ENCODE peak calls at places on chromosome 2, in ten cellular contexts. One of them, this sample, is unnamed.

GRCh38 chr2:197575987-197576386 is 60.1 kb downstream of the MOB4 start:
- DNase-seq in choroid plexus epithelial cell: peak
- DNase-seq in type B pancreatic cell: no peak
- DNase-seq in psoas muscle: peak
- DNase-seq in breast epithelium: no peak
- DNase-seq in uterus: no peak
- DNase-seq in cardiac muscle cell: no peak
- DNase-seq in CD8-positive, alpha-beta T cell: no peak
- DNase-seq in kidney: no peak
- DNase-seq in progenitor cell of endocrine pancreas: no peak
- DNase-seq in this sample: no peak

GRCh38 chr2:2698182-2699116 is 367.4 kb upstream of the MYT1L start:
- DNase-seq in type B pancreatic cell: no peak
- DNase-seq in progenitor cell of endocrine pancreas: no peak
- DNase-seq in psoas muscle: no peak
- DNase-seq in breast epithelium: no peak
- DNase-seq in kidney: no peak
- DNase-seq in cardiac muscle cell: peak
- DNase-seq in uterus: no peak
- DNase-seq in choroid plexus epithelial cell: peak
- DNase-seq in CD8-positive, alpha-beta T cell: no peak
- DNase-seq in this sample: peak

GRCh38 chr2:234842753-234843152 is 109.1 kb upstream of the SH3BP4 start:
- DNase-seq in CD8-positive, alpha-beta T cell: no peak
- DNase-seq in cardiac muscle cell: no peak
- DNase-seq in uterus: no peak
- DNase-seq in breast epithelium: no peak
- DNase-seq in choroid plexus epithelial cell: no peak
- DNase-seq in type B pancreatic cell: no peak
- DNase-seq in psoas muscle: no peak
- DNase-seq in kidney: no peak
- DNase-seq in progenitor cell of endocrine pancreas: no peak
- DNase-seq in this sample: no peak

GRCh38 chr2:205539603-205540002 is 142.7 kb upstream of the NRP2 start:
- DNase-seq in progenitor cell of endocrine pancreas: no peak
- DNase-seq in breast epithelium: no peak
- DNase-seq in type B pancreatic cell: no peak
- DNase-seq in psoas muscle: no peak
- DNase-seq in cardiac muscle cell: no peak
- DNase-seq in kidney: no peak
- DNase-seq in choroid plexus epithelial cell: no peak
- DNase-seq in uterus: no peak
- DNase-seq in CD8-positive, alpha-beta T cell: no peak
- DNase-seq in this sample: no peak

GRCh38 chr2:210474776-210475175 is 1.8 kb downstream of the LANCL1 start:
- DNase-seq in type B pancreatic cell: no peak
- DNase-seq in choroid plexus epithelial cell: no peak
- DNase-seq in progenitor cell of endocrine pancreas: no peak
- DNase-seq in CD8-positive, alpha-beta T cell: no peak
- DNase-seq in psoas muscle: no peak
- DNase-seq in kidney: no peak
- DNase-seq in uterus: no peak
- DNase-seq in cardiac muscle cell: no peak
- DNase-seq in breast epithelium: no peak
- DNase-seq in this sample: no peak

GRCh38 chr2:54757496-54757895 is 34.0 kb downstream of the EML6 start:
- DNase-seq in kidney: no peak
- DNase-seq in choroid plexus epithelial cell: peak
- DNase-seq in type B pancreatic cell: no peak
- DNase-seq in uterus: no peak
- DNase-seq in breast epithelium: no peak
- DNase-seq in psoas muscle: no peak
- DNase-seq in progenitor cell of endocrine pancreas: no peak
- DNase-seq in cardiac muscle cell: peak
- DNase-seq in CD8-positive, alpha-beta T cell: no peak
- DNase-seq in this sample: no peak

GRCh38 chr2:204890680-204891079 is 345.4 kb downstream of the PARD3B start:
- DNase-seq in choroid plexus epithelial cell: no peak
- DNase-seq in uterus: no peak
- DNase-seq in psoas muscle: no peak
- DNase-seq in kidney: no peak
- DNase-seq in progenitor cell of endocrine pancreas: no peak
- DNase-seq in cardiac muscle cell: no peak
- DNase-seq in breast epithelium: no peak
- DNase-seq in CD8-positive, alpha-beta T cell: no peak
- DNase-seq in type B pancreatic cell: no peak
- DNase-seq in this sample: no peak

GRCh38 chr2:128633501-128633900 is 314.8 kb upstream of the HS6ST1 start:
- DNase-seq in choroid plexus epithelial cell: peak
- DNase-seq in uterus: no peak
- DNase-seq in cardiac muscle cell: no peak
- DNase-seq in breast epithelium: no peak
- DNase-seq in progenitor cell of endocrine pancreas: no peak
- DNase-seq in type B pancreatic cell: no peak
- DNase-seq in psoas muscle: no peak
- DNase-seq in kidney: no peak
- DNase-seq in CD8-positive, alpha-beta T cell: no peak
- DNase-seq in this sample: no peak

GRCh38 chr2:48129256-48129950 is 223.1 kb upstream of the FBXO11 start:
- DNase-seq in type B pancreatic cell: no peak
- DNase-seq in kidney: no peak
- DNase-seq in CD8-positive, alpha-beta T cell: no peak
- DNase-seq in progenitor cell of endocrine pancreas: no peak
- DNase-seq in uterus: no peak
- DNase-seq in psoas muscle: no peak
- DNase-seq in breast epithelium: no peak
- DNase-seq in choroid plexus epithelial cell: no peak
- DNase-seq in cardiac muscle cell: no peak
- DNase-seq in this sample: no peak

GRCh38 chr2:28089486-28089885 is 199.0 kb downstream of the BABAM2 start:
- DNase-seq in psoas muscle: no peak
- DNase-seq in CD8-positive, alpha-beta T cell: no peak
- DNase-seq in type B pancreatic cell: no peak
- DNase-seq in progenitor cell of endocrine pancreas: no peak
- DNase-seq in breast epithelium: no peak
- DNase-seq in choroid plexus epithelial cell: no peak
- DNase-seq in kidney: no peak
- DNase-seq in uterus: no peak
- DNase-seq in cardiac muscle cell: no peak
- DNase-seq in this sample: no peak
- TF ChIP-seq CTCF in psoas muscle: no peak
- TF ChIP-seq CTCF in CD8-positive, alpha-beta T cell: no peak
- TF ChIP-seq CTCF in type B pancreatic cell: no peak
- TF ChIP-seq CTCF in progenitor cell of endocrine pancreas: no peak
- TF ChIP-seq CTCF in breast epithelium: no peak
- TF ChIP-seq CTCF in choroid plexus epithelial cell: no peak
- TF ChIP-seq CTCF in kidney: no peak
- TF ChIP-seq CTCF in uterus: no peak
- TF ChIP-seq CTCF in cardiac muscle cell: no peak
- TF ChIP-seq CTCF in this sample: no peak

DNA sequence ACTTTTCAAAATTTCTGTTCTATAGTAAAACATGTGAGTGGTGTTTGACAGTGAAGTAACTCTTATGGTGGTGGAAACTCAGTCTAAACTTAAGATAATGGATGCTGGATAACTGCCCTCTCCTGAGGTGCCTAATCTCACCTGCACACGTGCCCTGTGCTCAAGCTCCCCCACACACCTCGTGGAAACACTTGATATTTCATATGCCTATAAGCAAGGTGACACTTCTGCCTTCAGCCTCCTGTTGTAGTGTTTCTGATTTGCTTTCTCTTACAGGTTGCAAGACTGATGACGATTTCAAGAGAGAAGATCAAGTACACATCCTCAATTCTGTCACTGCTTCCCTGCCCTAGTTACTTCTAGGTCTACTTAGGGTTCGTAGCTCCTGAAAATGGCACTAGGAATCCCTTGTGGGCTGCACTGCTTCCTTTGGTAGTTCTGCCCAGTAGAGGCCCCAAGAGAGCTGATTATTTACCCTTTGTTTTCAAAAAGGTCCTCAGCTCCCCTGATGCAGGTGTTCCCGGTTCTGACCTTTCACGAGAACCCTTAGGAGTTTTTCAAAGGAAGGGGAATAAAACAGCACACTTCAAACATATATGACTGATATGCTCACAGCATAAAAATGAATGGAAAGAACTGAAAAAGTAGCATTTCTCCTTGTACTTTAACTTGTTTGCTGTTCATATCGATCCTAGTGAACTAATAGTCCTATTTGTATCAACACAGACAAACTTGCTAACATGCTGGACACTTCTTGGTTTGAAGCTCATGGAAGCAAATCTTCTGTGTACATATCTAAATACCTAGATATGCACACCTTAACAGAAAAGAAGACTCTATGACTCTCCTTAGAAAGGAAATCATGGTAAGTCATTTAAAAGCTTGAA is 6.7 kb downstream of the CAVIN2 start:
- DNase-seq in cardiac muscle cell: peak
- DNase-seq in breast epithelium: no peak
- DNase-seq in kidney: no peak
- DNase-seq in type B pancreatic cell: no peak
- DNase-seq in choroid plexus epithelial cell: no peak
- DNase-seq in psoas muscle: no peak
- DNase-seq in CD8-positive, alpha-beta T cell: no peak
- DNase-seq in uterus: no peak
- DNase-seq in progenitor cell of endocrine pancreas: no peak
- DNase-seq in this sample: no peak
- TF ChIP-seq CTCF in cardiac muscle cell: no peak
- TF ChIP-seq CTCF in breast epithelium: no peak
- TF ChIP-seq CTCF in kidney: no peak
- TF ChIP-seq CTCF in type B pancreatic cell: no peak
- TF ChIP-seq CTCF in choroid plexus epithelial cell: peak
- TF ChIP-seq CTCF in psoas muscle: no peak
- TF ChIP-seq CTCF in CD8-positive, alpha-beta T cell: no peak
- TF ChIP-seq CTCF in uterus: no peak
- TF ChIP-seq CTCF in progenitor cell of endocrine pancreas: no peak
- TF ChIP-seq CTCF in this sample: no peak

GRCh38 chr2:86673976-86674670 is 46.0 kb upstream of the RMND5A start:
- DNase-seq in kidney: no peak
- DNase-seq in CD8-positive, alpha-beta T cell: no peak
- DNase-seq in progenitor cell of endocrine pancreas: no peak
- DNase-seq in psoas muscle: no peak
- DNase-seq in type B pancreatic cell: no peak
- DNase-seq in cardiac muscle cell: no peak
- DNase-seq in uterus: no peak
- DNase-seq in choroid plexus epithelial cell: peak
- DNase-seq in breast epithelium: no peak
- DNase-seq in this sample: no peak

GRCh38 chr2:86679036-86679435 is 41.1 kb upstream of the RMND5A start:
- DNase-seq in choroid plexus epithelial cell: no peak
- DNase-seq in breast epithelium: no peak
- DNase-seq in uterus: no peak
- DNase-seq in progenitor cell of endocrine pancreas: no peak
- DNase-seq in psoas muscle: no peak
- DNase-seq in cardiac muscle cell: no peak
- DNase-seq in type B pancreatic cell: no peak
- DNase-seq in CD8-positive, alpha-beta T cell: no peak
- DNase-seq in kidney: no peak
- DNase-seq in this sample: no peak

GRCh38 chr2:86675104-86675503 is 45.0 kb upstream of the RMND5A start:
- DNase-seq in uterus: no peak
- DNase-seq in breast epithelium: no peak
- DNase-seq in psoas muscle: no peak
- DNase-seq in cardiac muscle cell: no peak
- DNase-seq in type B pancreatic cell: no peak
- DNase-seq in CD8-positive, alpha-beta T cell: no peak
- DNase-seq in progenitor cell of endocrine pancreas: no peak
- DNase-seq in kidney: no peak
- DNase-seq in choroid plexus epithelial cell: no peak
- DNase-seq in this sample: no peak

GRCh38 chr2:86673011-86673410 is 47.1 kb upstream of the RMND5A start:
- DNase-seq in breast epithelium: no peak
- DNase-seq in type B pancreatic cell: no peak
- DNase-seq in choroid plexus epithelial cell: no peak
- DNase-seq in kidney: no peak
- DNase-seq in cardiac muscle cell: no peak
- DNase-seq in CD8-positive, alpha-beta T cell: no peak
- DNase-seq in uterus: no peak
- DNase-seq in psoas muscle: no peak
- DNase-seq in progenitor cell of endocrine pancreas: no peak
- DNase-seq in this sample: no peak

GRCh38 chr2:86675611-86676015 is 44.5 kb upstream of the RMND5A start:
- DNase-seq in cardiac muscle cell: no peak
- DNase-seq in kidney: no peak
- DNase-seq in choroid plexus epithelial cell: no peak
- DNase-seq in CD8-positive, alpha-beta T cell: no peak
- DNase-seq in progenitor cell of endocrine pancreas: no peak
- DNase-seq in type B pancreatic cell: no peak
- DNase-seq in psoas muscle: no peak
- DNase-seq in uterus: peak
- DNase-seq in breast epithelium: no peak
- DNase-seq in this sample: no peak
- TF ChIP-seq CTCF in cardiac muscle cell: no peak
- TF ChIP-seq CTCF in kidney: peak
- TF ChIP-seq CTCF in choroid plexus epithelial cell: no peak
- TF ChIP-seq CTCF in CD8-positive, alpha-beta T cell: no peak
- TF ChIP-seq CTCF in progenitor cell of endocrine pancreas: no peak
- TF ChIP-seq CTCF in type B pancreatic cell: no peak
- TF ChIP-seq CTCF in psoas muscle: no peak
- TF ChIP-seq CTCF in uterus: no peak
- TF ChIP-seq CTCF in breast epithelium: no peak
- TF ChIP-seq CTCF in this sample: no peak

GRCh38 chr2:154370873-154371272 is 327.6 kb upstream of the KCNJ3 start:
- DNase-seq in progenitor cell of endocrine pancreas: no peak
- DNase-seq in CD8-positive, alpha-beta T cell: no peak
- DNase-seq in choroid plexus epithelial cell: no peak
- DNase-seq in psoas muscle: no peak
- DNase-seq in type B pancreatic cell: no peak
- DNase-seq in cardiac muscle cell: no peak
- DNase-seq in breast epithelium: no peak
- DNase-seq in kidney: no peak
- DNase-seq in uterus: no peak
- DNase-seq in this sample: no peak

DNA sequence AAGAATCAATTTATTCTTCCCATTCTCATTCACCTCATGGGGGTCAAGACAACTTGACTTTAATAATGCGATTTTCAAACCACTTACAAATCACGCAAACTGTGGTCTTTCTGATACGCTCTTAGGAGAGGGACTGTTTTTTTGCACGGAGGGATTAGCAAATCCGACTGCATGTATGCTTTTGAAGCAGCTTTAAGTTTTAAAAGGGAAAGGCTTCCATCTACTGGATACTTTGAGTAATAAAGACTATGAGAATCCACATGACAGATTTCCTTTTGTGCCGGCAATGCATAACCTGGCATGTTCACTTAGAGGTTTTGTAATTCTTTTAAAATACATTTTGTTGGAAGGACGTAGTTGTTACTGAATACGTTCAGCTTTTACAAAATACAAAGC is 322.9 kb upstream of the KCNJ3 start:
- DNase-seq in choroid plexus epithelial cell: peak
- DNase-seq in kidney: no peak
- DNase-seq in psoas muscle: no peak
- DNase-seq in uterus: no peak
- DNase-seq in CD8-positive, alpha-beta T cell: no peak
- DNase-seq in progenitor cell of endocrine pancreas: no peak
- DNase-seq in breast epithelium: no peak
- DNase-seq in type B pancreatic cell: no peak
- DNase-seq in cardiac muscle cell: peak
- DNase-seq in this sample: no peak
- TF ChIP-seq CTCF in choroid plexus epithelial cell: no peak
- TF ChIP-seq CTCF in kidney: peak
- TF ChIP-seq CTCF in psoas muscle: no peak
- TF ChIP-seq CTCF in uterus: no peak
- TF ChIP-seq CTCF in CD8-positive, alpha-beta T cell: no peak
- TF ChIP-seq CTCF in progenitor cell of endocrine pancreas: peak
- TF ChIP-seq CTCF in breast epithelium: no peak
- TF ChIP-seq CTCF in type B pancreatic cell: peak
- TF ChIP-seq CTCF in cardiac muscle cell: no peak
- TF ChIP-seq CTCF in this sample: peak

This sample was measured in neural crest cell.